ENCODE peak calls at places on chromosomes 4 and X, in nine cellular contexts. One of them, this sample, is unnamed.

GRCh38 chrX:53065066-53065465 is 16.5 kb downstream of the GPR173 start:
- DNase-seq in colonic mucosa: no peak
- DNase-seq in cardiac fibroblast: no peak
- DNase-seq in AG09309: no peak
- DNase-seq in cardiac muscle cell: no peak
- DNase-seq in GM20000: no peak
- DNase-seq in HFF-Myc: no peak
- DNase-seq in MM.1S: no peak
- DNase-seq in AG10803: no peak
- DNase-seq in this sample: no peak

GRCh38 chr4:158346576-158346975 is 136.3 kb downstream of the TMEM144 start:
- DNase-seq in colonic mucosa: no peak
- DNase-seq in cardiac fibroblast: no peak
- DNase-seq in AG09309: no peak
- DNase-seq in cardiac muscle cell: no peak
- DNase-seq in GM20000: no peak
- DNase-seq in HFF-Myc: no peak
- DNase-seq in MM.1S: no peak
- DNase-seq in AG10803: no peak
- DNase-seq in this sample: no peak

GRCh38 chr4:124433500-124433899 is 279.0 kb downstream of the ANKRD50 start:
- DNase-seq in colonic mucosa: no peak
- DNase-seq in cardiac fibroblast: peak
- DNase-seq in AG09309: no peak
- DNase-seq in cardiac muscle cell: no peak
- DNase-seq in GM20000: no peak
- DNase-seq in HFF-Myc: no peak
- DNase-seq in MM.1S: no peak
- DNase-seq in AG10803: no peak
- DNase-seq in this sample: no peak

GRCh38 chr4:43837171-43837570 is 611.4 kb downstream of the KCTD8 start:
- DNase-seq in colonic mucosa: no peak
- DNase-seq in cardiac fibroblast: no peak
- DNase-seq in AG09309: no peak
- DNase-seq in cardiac muscle cell: no peak
- DNase-seq in GM20000: no peak
- DNase-seq in HFF-Myc: no peak
- DNase-seq in MM.1S: no peak
- DNase-seq in AG10803: no peak
- DNase-seq in this sample: no peak

GRCh38 chr4:114773341-114773740 is 174.7 kb downstream of the UGT8 start:
- DNase-seq in colonic mucosa: no peak
- DNase-seq in cardiac fibroblast: no peak
- DNase-seq in AG09309: no peak
- DNase-seq in cardiac muscle cell: no peak
- DNase-seq in GM20000: no peak
- DNase-seq in HFF-Myc: no peak
- DNase-seq in MM.1S: no peak
- DNase-seq in AG10803: no peak
- DNase-seq in this sample: no peak

GRCh38 chrX:65406532-65406931 is 128.1 kb downstream of the LAS1L start:
- DNase-seq in colonic mucosa: no peak
- DNase-seq in cardiac fibroblast: no peak
- DNase-seq in AG09309: no peak
- DNase-seq in cardiac muscle cell: peak
- DNase-seq in GM20000: no peak
- DNase-seq in HFF-Myc: no peak
- DNase-seq in MM.1S: peak
- DNase-seq in AG10803: no peak
- DNase-seq in this sample: no peak

GRCh38 chr4:168076989-168077725 is 15.2 kb upstream of the ANXA10 start:
- DNase-seq in colonic mucosa: peak
- DNase-seq in cardiac fibroblast: peak
- DNase-seq in AG09309: peak
- DNase-seq in cardiac muscle cell: peak
- DNase-seq in GM20000: peak
- DNase-seq in HFF-Myc: peak
- DNase-seq in MM.1S: peak
- DNase-seq in AG10803: peak
- DNase-seq in this sample: peak

GRCh38 chr4:99816611-99817309 is at the start of gene DAPP1:
- DNase-seq in colonic mucosa: peak
- DNase-seq in cardiac fibroblast: no peak
- DNase-seq in AG09309: no peak
- DNase-seq in cardiac muscle cell: no peak
- DNase-seq in GM20000: peak
- DNase-seq in HFF-Myc: no peak
- DNase-seq in MM.1S: peak
- DNase-seq in AG10803: no peak
- DNase-seq in this sample: no peak

GRCh38 chr4:176303938-176304337 is 15.8 kb upstream of the SPCS3 start:
- DNase-seq in colonic mucosa: no peak
- DNase-seq in cardiac fibroblast: no peak
- DNase-seq in AG09309: no peak
- DNase-seq in cardiac muscle cell: no peak
- DNase-seq in GM20000: no peak
- DNase-seq in HFF-Myc: no peak
- DNase-seq in MM.1S: no peak
- DNase-seq in AG10803: no peak
- DNase-seq in this sample: no peak

GRCh38 chr4:38266616-38267015 is 306.4 kb downstream of the PTTG2 start:
- DNase-seq in colonic mucosa: peak
- DNase-seq in cardiac fibroblast: peak
- DNase-seq in AG09309: no peak
- DNase-seq in cardiac muscle cell: no peak
- DNase-seq in GM20000: no peak
- DNase-seq in HFF-Myc: no peak
- DNase-seq in MM.1S: no peak
- DNase-seq in AG10803: peak
- DNase-seq in this sample: no peak

GRCh38 chrX:151880895-151881294 is 31.8 kb upstream of the MAGEA4 start:
- DNase-seq in colonic mucosa: no peak
- DNase-seq in cardiac fibroblast: no peak
- DNase-seq in AG09309: no peak
- DNase-seq in cardiac muscle cell: no peak
- DNase-seq in GM20000: no peak
- DNase-seq in HFF-Myc: no peak
- DNase-seq in MM.1S: no peak
- DNase-seq in AG10803: no peak
- DNase-seq in this sample: no peak

GRCh38 chr4:48017108-48017527 is 546 bp downstream of the NIPAL1 start:
- DNase-seq in colonic mucosa: peak
- DNase-seq in cardiac fibroblast: peak
- DNase-seq in AG09309: no peak
- DNase-seq in cardiac muscle cell: peak
- DNase-seq in GM20000: peak
- DNase-seq in HFF-Myc: no peak
- DNase-seq in MM.1S: no peak
- DNase-seq in AG10803: peak
- DNase-seq in this sample: peak

GRCh38 chr4:88599298-88599697 is 7.0 kb downstream of the HERC3 start:
- DNase-seq in colonic mucosa: no peak
- DNase-seq in cardiac fibroblast: peak
- DNase-seq in AG09309: no peak
- DNase-seq in cardiac muscle cell: no peak
- DNase-seq in GM20000: no peak
- DNase-seq in HFF-Myc: no peak
- DNase-seq in MM.1S: no peak
- DNase-seq in AG10803: peak
- DNase-seq in this sample: no peak

DNA sequence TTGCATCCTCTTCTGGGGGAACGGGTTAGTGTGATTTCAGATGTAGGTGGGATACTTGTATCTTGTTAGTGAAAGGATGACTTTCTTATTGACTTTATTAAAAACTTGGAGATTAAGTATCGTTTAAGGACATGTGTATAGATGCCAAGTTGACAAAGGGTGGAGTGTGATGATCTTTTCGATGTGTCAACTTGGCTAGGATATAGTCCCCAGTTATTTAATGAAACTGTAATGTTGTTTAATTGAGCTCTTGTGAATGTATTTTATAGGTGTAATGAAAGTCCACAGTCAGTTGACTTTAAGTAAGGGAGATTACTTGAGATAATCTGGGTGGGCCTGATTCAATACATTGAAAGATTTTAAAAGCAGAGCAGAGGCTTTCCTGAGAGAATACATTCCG is 127.0 kb downstream of the AASDH start:
- DNase-seq in colonic mucosa: no peak
- DNase-seq in cardiac fibroblast: no peak
- DNase-seq in AG09309: no peak
- DNase-seq in cardiac muscle cell: no peak
- DNase-seq in GM20000: no peak
- DNase-seq in HFF-Myc: no peak
- DNase-seq in MM.1S: no peak
- DNase-seq in AG10803: no peak
- DNase-seq in this sample: no peak
- TF ChIP-seq CTCF in colonic mucosa: no peak
- TF ChIP-seq CTCF in cardiac fibroblast: no peak
- TF ChIP-seq CTCF in AG09309: no peak
- TF ChIP-seq CTCF in cardiac muscle cell: no peak
- TF ChIP-seq CTCF in GM20000: no peak
- TF ChIP-seq CTCF in HFF-Myc: no peak
- TF ChIP-seq CTCF in MM.1S: no peak
- TF ChIP-seq CTCF in AG10803: no peak
- TF ChIP-seq CTCF in this sample: no peak

GRCh38 chr4:164952551-164952950 is 24.9 kb downstream of the TRIM61 start:
- DNase-seq in colonic mucosa: no peak
- DNase-seq in cardiac fibroblast: no peak
- DNase-seq in AG09309: no peak
- DNase-seq in cardiac muscle cell: no peak
- DNase-seq in GM20000: no peak
- DNase-seq in HFF-Myc: no peak
- DNase-seq in MM.1S: no peak
- DNase-seq in AG10803: no peak
- DNase-seq in this sample: no peak

GRCh38 chr4:164945146-164945545 is 32.3 kb downstream of the TRIM61 start:
- DNase-seq in colonic mucosa: no peak
- DNase-seq in cardiac fibroblast: no peak
- DNase-seq in AG09309: no peak
- DNase-seq in cardiac muscle cell: peak
- DNase-seq in GM20000: no peak
- DNase-seq in HFF-Myc: no peak
- DNase-seq in MM.1S: no peak
- DNase-seq in AG10803: no peak
- DNase-seq in this sample: no peak

GRCh38 chr4:164946810-164947209 is 30.6 kb downstream of the TRIM61 start:
- DNase-seq in colonic mucosa: no peak
- DNase-seq in cardiac fibroblast: no peak
- DNase-seq in AG09309: no peak
- DNase-seq in cardiac muscle cell: no peak
- DNase-seq in GM20000: no peak
- DNase-seq in HFF-Myc: no peak
- DNase-seq in MM.1S: no peak
- DNase-seq in AG10803: no peak
- DNase-seq in this sample: no peak

GRCh38 chr4:164948943-164949342 is 28.5 kb downstream of the TRIM61 start:
- DNase-seq in colonic mucosa: no peak
- DNase-seq in cardiac fibroblast: no peak
- DNase-seq in AG09309: no peak
- DNase-seq in cardiac muscle cell: no peak
- DNase-seq in GM20000: no peak
- DNase-seq in HFF-Myc: no peak
- DNase-seq in MM.1S: no peak
- DNase-seq in AG10803: no peak
- DNase-seq in this sample: no peak

DNA sequence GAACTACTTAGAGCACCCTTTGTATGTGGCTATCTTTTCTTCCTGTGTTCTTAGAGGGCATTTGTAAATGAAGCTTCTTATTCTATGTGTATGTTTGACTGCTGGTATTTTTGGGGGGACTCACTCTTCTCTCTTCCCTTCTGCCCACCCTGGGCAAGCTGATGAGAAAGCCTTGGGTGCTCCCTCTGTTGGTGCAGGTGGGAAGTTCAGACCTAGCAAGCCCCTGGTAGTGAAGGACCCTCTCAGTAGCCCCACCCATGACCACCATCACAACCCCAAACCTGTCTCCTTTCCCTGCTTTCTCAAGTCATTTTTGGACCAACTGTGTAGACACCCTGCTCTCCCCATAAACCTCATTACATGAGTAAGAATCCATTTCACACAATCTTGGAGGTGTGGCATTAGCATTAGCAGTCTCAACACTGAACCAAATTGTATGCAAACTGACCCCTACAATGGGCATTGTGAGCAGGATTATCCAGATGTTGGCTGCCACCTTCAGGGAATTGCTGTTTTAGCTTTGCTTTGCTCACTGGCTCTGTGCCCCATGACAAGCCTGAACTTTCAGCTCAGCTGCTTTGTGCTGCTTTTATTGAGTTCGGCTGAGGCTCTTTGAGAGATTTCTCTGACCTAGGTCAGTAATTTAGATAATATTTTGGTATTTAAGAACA is 27.9 kb downstream of the TRIM61 start:
- DNase-seq in colonic mucosa: no peak
- DNase-seq in cardiac fibroblast: no peak
- DNase-seq in AG09309: no peak
- DNase-seq in cardiac muscle cell: no peak
- DNase-seq in GM20000: no peak
- DNase-seq in HFF-Myc: no peak
- DNase-seq in MM.1S: no peak
- DNase-seq in AG10803: peak
- DNase-seq in this sample: no peak
- TF ChIP-seq CTCF in colonic mucosa: no peak
- TF ChIP-seq CTCF in cardiac fibroblast: no peak
- TF ChIP-seq CTCF in AG09309: no peak
- TF ChIP-seq CTCF in cardiac muscle cell: peak
- TF ChIP-seq CTCF in GM20000: peak
- TF ChIP-seq CTCF in HFF-Myc: peak
- TF ChIP-seq CTCF in MM.1S: peak
- TF ChIP-seq CTCF in AG10803: peak
- TF ChIP-seq CTCF in this sample: peak

GRCh38 chr4:169286562-169287301 is 16.0 kb upstream of the SH3RF1 start:
- DNase-seq in colonic mucosa: no peak
- DNase-seq in cardiac fibroblast: peak
- DNase-seq in AG09309: no peak
- DNase-seq in cardiac muscle cell: no peak
- DNase-seq in GM20000: no peak
- DNase-seq in HFF-Myc: no peak
- DNase-seq in MM.1S: no peak
- DNase-seq in AG10803: peak
- DNase-seq in this sample: no peak
- TF ChIP-seq CTCF in colonic mucosa: no peak
- TF ChIP-seq CTCF in cardiac fibroblast: peak
- TF ChIP-seq CTCF in AG09309: peak
- TF ChIP-seq CTCF in cardiac muscle cell: no peak
- TF ChIP-seq CTCF in GM20000: peak
- TF ChIP-seq CTCF in HFF-Myc: peak
- TF ChIP-seq CTCF in MM.1S: no peak
- TF ChIP-seq CTCF in AG10803: peak
- TF ChIP-seq CTCF in this sample: peak

DNA sequence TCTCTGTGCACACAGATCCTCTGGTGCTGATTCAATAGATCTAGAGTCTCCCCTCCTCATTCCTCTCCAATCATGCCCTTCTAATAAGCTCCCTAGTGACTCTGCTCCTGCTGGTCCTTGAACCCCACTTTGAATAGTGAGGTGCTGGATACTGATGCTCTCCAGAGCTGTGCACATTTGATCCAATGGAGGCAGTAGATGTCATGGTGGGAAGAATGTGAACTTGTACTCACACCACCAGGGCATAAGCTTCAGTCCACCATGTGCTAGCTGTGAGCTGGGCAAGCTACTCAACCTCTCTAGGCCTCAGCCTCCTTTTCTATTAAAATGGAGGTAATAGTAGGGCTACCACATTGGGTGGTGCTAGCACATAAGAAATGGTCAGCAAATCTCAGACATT is 241.1 kb downstream of the SPATA18 start:
- DNase-seq in colonic mucosa: no peak
- DNase-seq in cardiac fibroblast: no peak
- DNase-seq in AG09309: no peak
- DNase-seq in cardiac muscle cell: no peak
- DNase-seq in GM20000: no peak
- DNase-seq in HFF-Myc: no peak
- DNase-seq in MM.1S: no peak
- DNase-seq in AG10803: no peak
- DNase-seq in this sample: no peak
- TF ChIP-seq CTCF in colonic mucosa: no peak
- TF ChIP-seq CTCF in cardiac fibroblast: no peak
- TF ChIP-seq CTCF in AG09309: no peak
- TF ChIP-seq CTCF in cardiac muscle cell: no peak
- TF ChIP-seq CTCF in GM20000: no peak
- TF ChIP-seq CTCF in HFF-Myc: no peak
- TF ChIP-seq CTCF in MM.1S: no peak
- TF ChIP-seq CTCF in AG10803: no peak
- TF ChIP-seq CTCF in this sample: no peak